ENCODE peak calls at places on chromosomes 6 and 20, in eight cellular contexts. X is astrocyte of the spinal cord, C is IMR-90, S is PC-9, V is substantia nigra, U is A549, J is uterus, H is iris pigment epithelial cell. L is an unnamed sample.
A peak's percentile ranks its signal among the peaks of the same experiment; 100 is the strongest.

GRCh38 chr6:131488780-131489179 is 84.2 kb upstream of the ARG1 start:
- DNase-seq in X (no peak), J (no peak), V (no peak), C (peak; percentile 1), U (no peak), H (no peak), S (peak; percentile 10), L (no peak)

GRCh38 chr20:53829086-53829703 is 235.6 kb upstream of the ZNF217 start:
- DNase-seq in C (peak; percentile 97), U (peak; percentile 91), X (peak; percentile 95), V (no peak), J (no peak), H (peak; percentile 97), S (peak; percentile 48), L (peak; percentile 97)

GRCh38 chr6:119647309-119647708 is 297.7 kb upstream of the MAN1A1 start:
- DNase-seq in V (no peak), U (no peak), C (no peak), H (no peak), X (no peak), S (no peak), J (no peak), L (no peak)

GRCh38 chr6:26155066-26155925 is 68.1 kb downstream of the HFE start:
- DNase-seq in V (no peak), X (peak; percentile 50), S (no peak), U (peak; percentile 26), H (no peak), J (peak; percentile 57), C (no peak), L (peak; percentile 23)

GRCh38 chr6:32111424-32112066 is 2.4 kb upstream of the TNXB start:
- DNase-seq in S (no peak), X (no peak), V (no peak), C (no peak), J (peak; percentile 80), H (no peak), U (no peak), L (no peak)

GRCh38 chr20:297098-297924 is at the start of gene ZCCHC3:
- DNase-seq in S (peak; percentile 91), H (peak; percentile 97), J (peak; percentile 96), V (peak; percentile 58), X (peak; percentile 97), C (peak; percentile 93), U (peak; percentile 95), L (peak; percentile 97)

GRCh38 chr20:58407201-58407873 is 18.3 kb downstream of the VAPB start:
- DNase-seq in H (peak; percentile 50), U (peak; percentile 25), C (peak; percentile 28), X (no peak), S (no peak), J (no peak), V (no peak), L (peak; percentile 39)

GRCh38 chr6:46419576-46420002 is 71.7 kb downstream of the RCAN2 start:
- DNase-seq in X (peak; percentile 73), S (peak; percentile 48), J (peak; percentile 55), C (peak; percentile 67), U (peak; percentile 49), H (peak; percentile 76), V (no peak), L (peak; percentile 48)

GRCh38 chr6:2026133-2026532 is 219.3 kb downstream of the GMDS start:
- DNase-seq in S (no peak), V (no peak), J (no peak), U (no peak), X (peak; percentile 29), C (no peak), H (no peak), L (no peak)

GRCh38 chr6:52724041-52724405 is 39.3 kb downstream of the GSTA2 start:
- DNase-seq in V (no peak), J (no peak), C (peak; percentile 56), S (no peak), U (peak; percentile 23), H (peak; percentile 35), X (peak; percentile 41), L (peak; percentile 75)

L was measured in fibroblast of lung.